ENCODE peak calls at places on chromosomes 4 and X, in four cellular contexts. A, J, K and C are unnamed samples.

GRCh38 chrX:125953769-125954168 is 212.3 kb downstream of the DCAF12L2 start:
- DNase-seq in J (no peak), A (no peak), K (no peak), C (no peak)

GRCh38 chr4:145818001-145818400 is 120.6 kb downstream of the ZNF827 start:
- DNase-seq in J (no peak), A (no peak), K (no peak), C (no peak)

GRCh38 chr4:189261475-189261874 is 679.2 kb upstream of the FRG1 start:
- DNase-seq in K (no peak), J (no peak), A (no peak), C (no peak)

GRCh38 chr4:182922551-182923284 is 5.5 kb upstream of the DCTD start:
- DNase-seq in A (no peak), K (no peak), J (no peak), C (no peak)

GRCh38 chr4:151227731-151228130 is 49.2 kb upstream of the PRSS48 start:
- DNase-seq in K (no peak), J (no peak), A (no peak), C (no peak)

GRCh38 chr4:24164054-24164453 is 274.2 kb upstream of the PPARGC1A start:
- DNase-seq in A (no peak), J (no peak), K (no peak), C (no peak)

GRCh38 chrX:10569946-10570345 is 50.4 kb downstream of the MID1 start:
- DNase-seq in A (no peak), K (no peak), J (no peak), C (no peak)

GRCh38 chr4:9771069-9771468 is 10.4 kb upstream of the DRD5 start:
- DNase-seq in A (no peak), K (no peak), J (no peak), C (no peak)

GRCh38 chr4:14848210-14848609 is 154.1 kb upstream of the CPEB2 start:
- DNase-seq in J (no peak), A (no peak), K (no peak), C (no peak)

GRCh38 chr4:5892321-5893012 is 419 bp downstream of the CRMP1 start:
- DNase-seq in J (no peak), A (no peak), K (no peak), C (no peak)

GRCh38 chr4:185987976-185988627 is 80.9 kb upstream of the TLR3 start:
- DNase-seq in J (no peak), A (no peak), K (no peak), C (no peak)

GRCh38 chrX:103556941-103557340 is 28.4 kb upstream of the TCEAL4 start:
- DNase-seq in A (no peak), K (no peak), J (peak), C (no peak)

GRCh38 chrX:106731590-106731989 is 5.1 kb downstream of the RNF128 start:
- DNase-seq in J (no peak), K (no peak), A (no peak), C (no peak)

GRCh38 chrX:154116514-154116913 is 19.0 kb upstream of the MECP2 start:
- DNase-seq in J (no peak), K (no peak), A (no peak), C (no peak)

GRCh38 chr4:174418640-174419039 is 103.6 kb downstream of the HPGD start:
- DNase-seq in K (no peak), J (no peak), A (no peak), C (no peak)

GRCh38 chrX:152821145-152821765 is 9.3 kb downstream of the CETN2 start:
- DNase-seq in J (peak), K (peak), A (peak), C (peak)

GRCh38 chrX:109773374-109773773 is 40.3 kb upstream of the ACSL4 start:
- DNase-seq in K (no peak), J (no peak), A (no peak), C (no peak)

GRCh38 chr4:78651250-78651860 is 99.8 kb downstream of the ANXA3 start:
- DNase-seq in K (no peak), J (no peak), A (no peak), C (no peak)

GRCh38 chrX:23799469-23800065 is 16.6 kb downstream of the SAT1 start:
- DNase-seq in A (no peak), K (no peak), J (no peak), C (no peak)

GRCh38 chrX:71941771-71942170 is 31.1 kb downstream of the NHSL2 start:
- DNase-seq in K (no peak), A (no peak), J (no peak), C (no peak)

GRCh38 chr4:10554694-10555093 is 97.5 kb upstream of the ZNF518B start:
- DNase-seq in J (peak), K (peak), A (peak), C (peak)

GRCh38 chr4:141705747-141706377 is 69.5 kb downstream of the IL15 start:
- DNase-seq in A (no peak), J (no peak), K (no peak), C (no peak)

GRCh38 chr4:160928482-160928881 is 1235.3 kb downstream of the FSTL5 start:
- DNase-seq in A (no peak), J (no peak), K (no peak), C (no peak)

GRCh38 chr4:105670684-105671083 is 37.8 kb downstream of the INTS12 start:
- DNase-seq in J (peak), K (no peak), A (no peak), C (no peak)

GRCh38 chr4:95248713-95249401 is 299.9 kb downstream of the UNC5C start:
- DNase-seq in A (no peak), J (peak), K (peak), C (no peak)

GRCh38 chrX:47751670-47752069 is 85.0 kb upstream of the ZNF81 start:
- DNase-seq in K (peak), A (peak), J (no peak), C (peak)

GRCh38 chrX:9942086-9942485 is 25.1 kb upstream of the CLDN34 start:
- DNase-seq in A (no peak), J (no peak), K (no peak), C (no peak)

GRCh38 chr4:128322986-128323385 is 35.4 kb upstream of the PGRMC2 start:
- DNase-seq in J (peak), K (no peak), A (no peak), C (no peak)

GRCh38 chr4:2689825-2690700 is 66.1 kb downstream of the TNIP2 start:
- DNase-seq in A (no peak), J (no peak), K (no peak), C (no peak)

GRCh38 chr4:109675843-109676242 is 27.4 kb downstream of the CASP6 start:
- DNase-seq in K (no peak), A (no peak), J (no peak), C (no peak)

GRCh38 chr4:188439641-188440311 is 300.5 kb downstream of the TRIML1 start:
- DNase-seq in K (no peak), A (no peak), J (no peak), C (no peak)

GRCh38 chr4:177393236-177393635 is 49.0 kb downstream of the AGA start:
- DNase-seq in A (no peak), J (no peak), K (no peak), C (no peak)

GRCh38 chrX:30830544-30830943 is 58.5 kb downstream of the TAB3 start:
- DNase-seq in K (no peak), A (no peak), J (no peak), C (no peak)

GRCh38 chr4:27318740-27319139 is 458.1 kb downstream of the STIM2 start:
- DNase-seq in J (peak), A (peak), K (peak), C (peak)

GRCh38 chr4:76955187-76955586 is 5.6 kb downstream of the SEPTIN11 start:
- DNase-seq in K (no peak), A (no peak), J (no peak), C (no peak)

GRCh38 chr4:152540941-152541340 is 5.0 kb upstream of the FBXW7 start:
- DNase-seq in K (no peak), J (no peak), A (no peak), C (no peak)

GRCh38 chr4:83221897-83222441 is 62.6 kb downstream of the COQ2 start:
- DNase-seq in K (no peak), A (no peak), J (no peak), C (no peak)
- TF ChIP-seq SP1 in K (no peak), A (no peak), J (no peak), C (no peak)

DNA sequence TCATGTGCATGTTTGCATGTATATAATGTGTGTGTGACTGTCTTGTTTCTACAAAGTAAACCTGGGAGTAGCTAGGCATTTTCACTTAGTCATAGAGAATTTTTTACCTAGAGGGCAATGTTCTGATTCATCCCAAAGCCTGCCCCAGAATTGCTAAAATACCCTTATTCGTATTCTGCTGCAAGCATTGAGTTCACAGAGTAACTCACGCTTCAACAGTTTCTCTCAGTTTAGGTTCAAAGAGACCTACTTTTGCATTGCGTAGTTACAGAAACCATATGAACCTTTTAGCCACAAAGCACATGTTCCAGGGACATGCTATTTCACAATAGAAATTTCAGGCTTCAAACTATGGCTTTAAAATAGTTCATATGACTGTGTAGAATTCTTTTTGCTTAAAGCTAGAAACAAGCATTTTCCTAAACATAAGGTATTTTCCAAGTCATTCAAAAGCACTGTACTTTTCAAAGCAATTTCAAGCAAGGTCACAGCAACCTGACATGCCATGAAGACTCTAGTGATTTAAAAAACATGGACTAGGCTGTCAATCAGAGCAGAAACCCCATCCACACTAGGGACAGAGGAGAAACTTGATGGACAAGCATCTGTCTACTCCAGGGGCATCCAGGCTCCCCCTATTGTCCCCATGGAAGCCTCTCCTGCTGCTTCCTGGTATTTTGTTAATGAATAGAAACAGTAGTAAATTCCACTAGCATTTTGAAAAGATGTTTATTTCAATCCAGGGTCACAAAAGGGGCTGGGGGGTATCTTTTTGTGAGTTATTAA is 81.5 kb upstream of the MAPK10 start:
- DNase-seq in J (no peak), A (no peak), K (no peak), C (no peak)
- TF ChIP-seq ELF4 in J (no peak), A (no peak), K (no peak), C (no peak)

GRCh38 chrX:134251241-134251640 is 14.3 kb downstream of the CCDC160 start:
- DNase-seq in J (no peak), A (no peak), K (no peak), C (no peak)
- TF ChIP-seq SP1 in J (no peak), A (no peak), K (no peak), C (no peak)

DNA sequence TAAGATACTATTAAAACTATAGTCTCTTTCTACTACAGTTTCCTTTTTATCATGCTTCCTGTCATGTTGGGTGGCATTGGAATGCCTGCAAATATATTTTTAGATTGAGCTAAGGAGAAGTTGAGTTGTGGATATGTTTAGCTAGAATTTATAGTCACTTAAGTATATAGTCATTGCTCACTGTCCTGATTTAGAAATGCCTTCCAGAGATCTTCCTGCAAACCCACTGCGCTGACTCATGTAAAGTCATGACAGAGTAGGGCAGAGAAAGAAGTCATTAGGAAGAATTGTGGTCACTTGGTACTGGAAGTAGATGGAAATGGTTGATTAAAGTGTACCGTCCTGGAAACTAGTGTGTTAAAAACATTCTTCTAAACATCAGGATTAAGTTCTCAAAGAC is 490.3 kb upstream of the PABPC4L start:
- DNase-seq in K (no peak), A (no peak), J (no peak), C (no peak)
- TF ChIP-seq ELF4 in K (no peak), A (no peak), J (no peak), C (no peak)

DNA sequence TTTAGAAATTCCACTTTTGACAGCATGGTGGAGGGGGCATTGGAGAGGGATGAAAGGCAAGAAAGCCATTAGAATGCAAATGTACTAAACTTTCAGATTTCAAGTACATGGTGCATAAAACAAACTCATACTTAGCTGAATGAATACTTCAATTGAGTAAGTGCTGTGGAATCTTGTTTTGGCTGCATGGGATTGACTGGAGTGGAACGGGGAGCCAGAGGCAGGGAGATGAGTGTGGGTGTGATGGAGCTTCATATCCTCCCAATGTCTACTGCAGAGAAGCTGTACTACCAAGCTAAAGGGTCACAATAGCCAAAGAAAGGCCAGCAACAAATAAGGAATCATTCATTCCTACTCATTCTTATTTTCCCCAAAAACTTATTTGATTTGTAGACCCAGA is 52.3 kb downstream of the USP46 start:
- DNase-seq in A (no peak), K (no peak), J (no peak), C (no peak)
- TF ChIP-seq SP1 in A (no peak), K (no peak), J (no peak), C (no peak)